ENCODE peak calls at places on chromosomes 7 and 10, in four cellular contexts. One of them, this sample, is unnamed.

GRCh38 chr10:86642499-86642898 is 11.8 kb upstream of the OPN4 start:
- DNase-seq in H4: peak
- DNase-seq in left cardiac atrium: no peak
- DNase-seq in activated CD4-positive, alpha-beta memory T cell treated with anti-CD3 and anti-CD28 coated beads, Interleukin-2, amount 10 ng/mL, durations not matched to agents 7 days and 5 days: no peak
- DNase-seq in this sample: no peak

GRCh38 chr7:33986951-33987948 is 81.9 kb downstream of the BMPER start:
- DNase-seq in H4: peak
- DNase-seq in activated CD4-positive, alpha-beta memory T cell treated with anti-CD3 and anti-CD28 coated beads, Interleukin-2, amount 10 ng/mL, durations not matched to agents 7 days and 5 days: no peak
- DNase-seq in left cardiac atrium: no peak
- DNase-seq in this sample: no peak

GRCh38 chr7:1040790-1041189 is 3.6 kb upstream of the GPR146 start:
- DNase-seq in H4: peak
- DNase-seq in activated CD4-positive, alpha-beta memory T cell treated with anti-CD3 and anti-CD28 coated beads, Interleukin-2, amount 10 ng/mL, durations not matched to agents 7 days and 5 days: no peak
- DNase-seq in left cardiac atrium: no peak
- DNase-seq in this sample: no peak

GRCh38 chr7:91183408-91183807 is 80.8 kb upstream of the FZD1 start:
- DNase-seq in H4: no peak
- DNase-seq in activated CD4-positive, alpha-beta memory T cell treated with anti-CD3 and anti-CD28 coated beads, Interleukin-2, amount 10 ng/mL, durations not matched to agents 7 days and 5 days: no peak
- DNase-seq in left cardiac atrium: no peak
- DNase-seq in this sample: no peak

GRCh38 chr7:45100761-45101480 is 10.6 kb downstream of the TBRG4 start:
- DNase-seq in left cardiac atrium: no peak
- DNase-seq in H4: no peak
- DNase-seq in activated CD4-positive, alpha-beta memory T cell treated with anti-CD3 and anti-CD28 coated beads, Interleukin-2, amount 10 ng/mL, durations not matched to agents 7 days and 5 days: no peak
- DNase-seq in this sample: no peak

GRCh38 chr7:57177856-57178767 is 45.9 kb upstream of the ZNF479 start:
- DNase-seq in activated CD4-positive, alpha-beta memory T cell treated with anti-CD3 and anti-CD28 coated beads, Interleukin-2, amount 10 ng/mL, durations not matched to agents 7 days and 5 days: no peak
- DNase-seq in H4: no peak
- DNase-seq in left cardiac atrium: no peak
- DNase-seq in this sample: no peak

GRCh38 chr7:46969303-46970130 is 612.4 kb downstream of the TNS3 start:
- DNase-seq in left cardiac atrium: no peak
- DNase-seq in H4: peak
- DNase-seq in activated CD4-positive, alpha-beta memory T cell treated with anti-CD3 and anti-CD28 coated beads, Interleukin-2, amount 10 ng/mL, durations not matched to agents 7 days and 5 days: no peak
- DNase-seq in this sample: no peak

GRCh38 chr7:114156178-114156577 is 237.4 kb upstream of the PPP1R3A start:
- DNase-seq in H4: no peak
- DNase-seq in left cardiac atrium: no peak
- DNase-seq in activated CD4-positive, alpha-beta memory T cell treated with anti-CD3 and anti-CD28 coated beads, Interleukin-2, amount 10 ng/mL, durations not matched to agents 7 days and 5 days: no peak
- DNase-seq in this sample: no peak

GRCh38 chr10:101066146-101066889 is 4.5 kb downstream of the KAZALD1 start:
- DNase-seq in activated CD4-positive, alpha-beta memory T cell treated with anti-CD3 and anti-CD28 coated beads, Interleukin-2, amount 10 ng/mL, durations not matched to agents 7 days and 5 days: peak
- DNase-seq in H4: peak
- DNase-seq in left cardiac atrium: peak
- DNase-seq in this sample: peak

GRCh38 chr7:94313926-94314325 is 80.8 kb upstream of the COL1A2 start:
- DNase-seq in activated CD4-positive, alpha-beta memory T cell treated with anti-CD3 and anti-CD28 coated beads, Interleukin-2, amount 10 ng/mL, durations not matched to agents 7 days and 5 days: no peak
- DNase-seq in left cardiac atrium: no peak
- DNase-seq in H4: no peak
- DNase-seq in this sample: no peak

GRCh38 chr7:81632418-81632817 is 137.4 kb downstream of the HGF start:
- DNase-seq in left cardiac atrium: no peak
- DNase-seq in H4: no peak
- DNase-seq in activated CD4-positive, alpha-beta memory T cell treated with anti-CD3 and anti-CD28 coated beads, Interleukin-2, amount 10 ng/mL, durations not matched to agents 7 days and 5 days: no peak
- DNase-seq in this sample: no peak

GRCh38 chr10:69639291-69640195 is 9.5 kb downstream of the FAM241B start:
- DNase-seq in left cardiac atrium: peak
- DNase-seq in activated CD4-positive, alpha-beta memory T cell treated with anti-CD3 and anti-CD28 coated beads, Interleukin-2, amount 10 ng/mL, durations not matched to agents 7 days and 5 days: peak
- DNase-seq in H4: peak
- DNase-seq in this sample: peak

GRCh38 chr7:22572937-22573336 is 72.9 kb upstream of the STEAP1B start:
- DNase-seq in activated CD4-positive, alpha-beta memory T cell treated with anti-CD3 and anti-CD28 coated beads, Interleukin-2, amount 10 ng/mL, durations not matched to agents 7 days and 5 days: no peak
- DNase-seq in left cardiac atrium: no peak
- DNase-seq in H4: peak
- DNase-seq in this sample: no peak

GRCh38 chr7:11830582-11831382 is 1.2 kb downstream of the THSD7A start:
- DNase-seq in left cardiac atrium: no peak
- DNase-seq in H4: no peak
- DNase-seq in activated CD4-positive, alpha-beta memory T cell treated with anti-CD3 and anti-CD28 coated beads, Interleukin-2, amount 10 ng/mL, durations not matched to agents 7 days and 5 days: no peak
- DNase-seq in this sample: no peak

This sample was measured in Peyer's patch.